ENCODE peak calls at places on chromosomes 11 and 22, in six cellular contexts. H is heart left ventricle, X is epithelial cell of proximal tubule, J is IMR-90, T is uterus, D is prostate gland. M is an unnamed sample.

GRCh38 chr11:1051356-1052132 is 15.0 kb upstream of the MUC6 start:
- DNase-seq in J (no peak), T (no peak), D (no peak), H (peak; percentile 39), X (no peak), M (no peak)

GRCh38 chr22:46634011-46634699 is 14.0 kb downstream of the GRAMD4 start:
- DNase-seq in X (no peak), T (no peak), J (no peak), H (peak; percentile 20), D (no peak), M (no peak)

GRCh38 chr11:104594228-104594958 is 303.9 kb downstream of the CASP12 start:
- DNase-seq in X (no peak), D (no peak), T (no peak), J (peak; percentile 39), H (no peak), M (no peak)

GRCh38 chr11:44351006-44351660 is 41.2 kb upstream of the ALX4 start:
- DNase-seq in X (no peak), J (no peak), H (no peak), D (no peak), T (no peak), M (no peak)

GRCh38 chr11:34204396-34205279 is 99.2 kb downstream of the NAT10 start:
- DNase-seq in X (peak; percentile 94), H (no peak), T (no peak), D (no peak), J (peak; percentile 63), M (no peak)

GRCh38 chr11:75626692-75627536 is 41.9 kb downstream of the MAP6 start:
- DNase-seq in H (no peak), X (no peak), T (no peak), J (peak; percentile 71), D (no peak), M (no peak)

GRCh38 chr11:30432716-30433115 is 109.8 kb downstream of the ARL14EP start:
- DNase-seq in J (no peak), H (no peak), T (no peak), D (no peak), X (no peak), M (no peak)

GRCh38 chr11:102727890-102728289 is 3.1 kb upstream of the MMP8 start:
- DNase-seq in H (no peak), T (no peak), J (peak; percentile 96), D (no peak), X (no peak), M (peak; percentile 61)

GRCh38 chr11:128931661-128932060 is 11.0 kb downstream of the TP53AIP1 start:
- DNase-seq in D (no peak), J (no peak), H (no peak), X (no peak), T (no peak), M (peak; percentile 42)

GRCh38 chr11:12728417-12728816 is 54.2 kb downstream of the TEAD1 start:
- DNase-seq in J (peak; percentile 34), D (no peak), H (no peak), T (no peak), X (no peak), M (no peak)

GRCh38 chr11:111047376-111047775 is 198.1 kb upstream of the POU2AF2 start:
- DNase-seq in D (no peak), H (no peak), T (no peak), X (no peak), J (peak; percentile 6), M (no peak)

GRCh38 chr22:26763633-26764295 is 106.4 kb downstream of the MIAT start:
- DNase-seq in J (peak; percentile 45), T (no peak), X (no peak), H (no peak), D (no peak), M (peak; percentile 21)

GRCh38 chr11:60485987-60486386 is 6.6 kb upstream of the MS4A12 start:
- DNase-seq in D (peak; percentile 19), H (no peak), T (no peak), J (no peak), X (no peak), M (no peak)

GRCh38 chr11:236774-237767 is at the start of gene PSMD13:
- DNase-seq in D (peak; percentile 81), T (peak; percentile 77), J (peak; percentile 81), H (peak; percentile 93), X (peak; percentile 23), M (peak; percentile 49)

GRCh38 chr22:28231423-28231822 is 312.4 kb upstream of the PITPNB start:
- DNase-seq in H (no peak), T (no peak), D (no peak), J (peak; percentile 52), X (peak; percentile 80), M (peak; percentile 49)

GRCh38 chr11:119472186-119472855 is 49.3 kb upstream of the THY1 start:
- DNase-seq in X (no peak), T (no peak), H (no peak), D (no peak), J (peak; percentile 29), M (peak; percentile 7)

GRCh38 chr11:1204381-1205101 is 18.3 kb upstream of the MUC5B start:
- DNase-seq in J (no peak), H (no peak), D (no peak), T (no peak), X (no peak), M (no peak)

GRCh38 chr11:62919898-62920640 is 1.1 kb downstream of the CHRM1 start:
- DNase-seq in T (no peak), H (no peak), J (no peak), X (no peak), D (no peak), M (no peak)

GRCh38 chr11:86431258-86431657 is 56.6 kb downstream of the CCDC81 start:
- DNase-seq in X (no peak), T (no peak), J (no peak), H (peak; percentile 62), D (no peak), M (no peak)

DNA sequence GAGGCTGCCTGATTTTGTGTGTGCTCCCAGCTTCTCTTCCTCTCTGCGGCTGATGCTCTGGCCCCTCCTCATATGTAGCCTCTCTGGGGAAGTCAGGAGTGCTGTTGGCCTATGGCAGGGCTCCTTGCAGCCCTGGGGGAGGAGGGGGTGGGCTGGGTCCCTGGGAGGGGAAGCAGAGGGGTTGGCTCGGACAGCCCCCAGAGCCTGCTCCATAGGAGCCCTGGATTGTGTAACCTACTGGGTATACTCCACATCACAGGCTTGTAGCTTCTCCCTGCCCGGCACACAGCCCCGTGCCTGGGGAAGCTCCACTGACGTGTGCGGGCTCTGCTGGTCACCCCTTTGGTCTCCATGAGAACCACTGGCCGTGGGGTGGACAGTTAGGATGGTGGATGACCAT is 113.8 kb downstream of the ST3GAL4 start:
- DNase-seq in D (no peak), T (no peak), X (no peak), J (no peak), H (peak; percentile 27), M (no peak)
- H3K4me3 ChIP-seq in D (no peak overlapping the region), T (no peak overlapping the region), X (no peak overlapping the region), J (no peak overlapping the region), H (no peak overlapping the region), M (no peak overlapping the region)

GRCh38 chr11:114705280-114706024 is 27.1 kb downstream of the NXPE2 start:
- DNase-seq in T (no peak), H (no peak), D (no peak), X (no peak), J (no peak), M (no peak)
- H3K4me3 ChIP-seq in T (no peak overlapping the region), H (no peak overlapping the region), D (no peak overlapping the region), X (no peak overlapping the region), J (no peak overlapping the region), M (no peak overlapping the region)

GRCh38 chr22:49155809-49156580 is 671.7 kb downstream of the BRD1 start:
- DNase-seq in T (no peak), H (peak; percentile 37), X (no peak), D (no peak), J (no peak), M (no peak)
- H3K4me3 ChIP-seq in T (no peak overlapping the region), H (no peak overlapping the region), X (no peak overlapping the region), D (no peak overlapping the region), J (no peak overlapping the region), M (no peak overlapping the region)

DNA sequence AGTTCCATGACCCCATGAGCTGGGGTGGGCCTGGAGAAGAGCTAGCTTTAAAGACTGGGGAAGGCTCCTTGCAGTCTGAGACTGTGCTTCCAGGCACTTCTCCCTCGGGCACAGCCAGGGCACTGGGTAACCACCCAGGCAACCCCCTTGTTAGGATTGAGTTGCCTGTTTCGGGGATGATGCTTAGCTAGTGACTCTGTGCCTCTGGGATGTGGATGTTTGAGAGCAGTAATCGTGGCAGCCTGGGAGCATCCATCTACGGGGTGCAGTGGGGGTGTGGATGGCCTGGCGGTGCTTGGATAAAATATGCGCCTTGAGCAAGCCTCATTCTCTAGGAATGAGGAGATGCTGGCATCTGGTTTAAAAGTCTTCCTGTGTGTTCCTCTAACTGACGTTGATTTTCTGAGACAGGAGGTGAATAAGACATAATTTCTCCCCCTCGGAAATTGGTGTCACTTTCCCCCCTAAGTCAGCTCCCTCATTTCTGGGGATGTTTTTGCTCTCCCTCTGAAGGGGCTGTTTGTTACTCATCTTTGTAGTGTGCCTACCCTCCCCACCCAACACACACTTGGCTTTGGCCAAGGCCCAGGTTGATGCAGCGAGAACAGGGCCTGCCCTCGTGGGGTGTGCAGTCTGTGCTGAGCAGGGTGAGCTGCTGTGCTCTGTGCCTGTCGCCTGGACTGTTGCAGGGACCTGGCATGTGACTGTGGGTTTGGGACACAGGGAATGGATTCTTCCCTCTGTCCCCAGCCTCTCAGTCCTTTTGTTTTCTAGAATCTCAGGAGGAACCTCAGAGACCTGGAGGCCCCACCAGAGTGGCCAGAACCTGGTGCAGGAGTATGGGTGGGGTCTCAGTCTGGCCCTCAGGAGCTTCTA is 2.0 kb downstream of the GNAZ start:
- DNase-seq in H (no peak), D (no peak), X (no peak), T (peak; percentile 22), J (peak; percentile 30), M (no peak)
- H3K4me3 ChIP-seq in H (no peak overlapping the region), D (no peak overlapping the region), X (no peak overlapping the region), T (no peak overlapping the region), J (no peak overlapping the region), M (no peak overlapping the region)